ENCODE peak calls at places on chromosomes 5 and 9, in nine cellular contexts. K is AG10803; F is activated CD8-positive, alpha-beta memory T cell treated with anti-CD3 and anti-CD28 coated beads, Interleukin-2, amount 50 U/mL, for 48 hours; C is osteocyte; E is activated CD4-positive, alpha-beta memory T cell treated with anti-CD3 and anti-CD28 coated beads, Interleukin-2, amount 10 ng/mL, durations not matched to agents 7 days and 5 days; V is HTR-8/SVneo; T is caudate nucleus; Z is SK-MEL-5; X is GM12865. R is an unnamed sample.

GRCh38 chr9:88653926-88654325 is 118.9 kb downstream of the NXNL2 start:
- DNase-seq in K (peak; percentile 75), F (no peak), C (no peak), E (no peak), V (no peak), T (no peak), Z (no peak), X (no peak), R (no peak)

GRCh38 chr9:128107260-128107970 is 20.1 kb downstream of the PTGES2 start:
- DNase-seq in K (no peak), F (no peak), C (no peak), E (no peak), V (no peak), T (no peak), Z (no peak), X (no peak), R (no peak)

GRCh38 chr5:107615173-107615856 is 55.4 kb downstream of the EFNA5 start:
- DNase-seq in K (no peak), F (no peak), C (no peak), E (no peak), V (no peak), T (no peak), Z (no peak), X (no peak), R (no peak)

GRCh38 chr5:40052812-40053211 is 626.9 kb upstream of the PTGER4 start:
- DNase-seq in K (no peak), F (no peak), C (no peak), E (no peak), V (no peak), T (no peak), Z (no peak), X (no peak), R (no peak)

GRCh38 chr9:137116728-137117127 is 2.2 kb upstream of the DPP7 start:
- DNase-seq in K (no peak), F (no peak), C (no peak), E (no peak), V (no peak), T (peak; percentile 41), Z (no peak), X (no peak), R (no peak)

GRCh38 chr5:142735323-142736246 is 34.6 kb upstream of the ARHGAP26 start:
- DNase-seq in K (no peak), F (no peak), C (no peak), E (no peak), V (no peak), T (no peak), Z (no peak), X (no peak), R (no peak)

GRCh38 chr9:68546596-68547390 is 6.1 kb upstream of the TMEM252 start:
- DNase-seq in K (no peak), F (no peak), C (no peak), E (peak; percentile 18), V (no peak), T (no peak), Z (no peak), X (peak; percentile 92), R (no peak)

GRCh38 chr9:18479405-18479804 is 5.5 kb downstream of the ADAMTSL1 start:
- DNase-seq in K (no peak), F (no peak), C (no peak), E (no peak), V (no peak), T (no peak), Z (no peak), X (no peak), R (no peak)

GRCh38 chr9:77010527-77010926 is 8.9 kb upstream of the FOXB2 start:
- DNase-seq in K (no peak), F (no peak), C (peak; percentile 38), E (no peak), V (no peak), T (no peak), Z (no peak), X (no peak), R (no peak)

GRCh38 chr9:109409998-109410397 is 88.1 kb downstream of the PTPN3 start:
- DNase-seq in K (no peak), F (peak; percentile 62), C (no peak), E (no peak), V (no peak), T (no peak), Z (no peak), X (no peak), R (peak; percentile 4)

GRCh38 chr5:123916331-123917121 is 404.5 kb downstream of the CSNK1G3 start:
- DNase-seq in K (peak; percentile 95), F (no peak), C (no peak), E (no peak), V (peak; percentile 47), T (no peak), Z (peak; percentile 3), X (no peak), R (peak; percentile 47)

GRCh38 chr5:108381955-108382783 is at the start of gene FBXL17:
- DNase-seq in K (peak; percentile 92), F (peak; percentile 92), C (peak; percentile 94), E (peak; percentile 94), V (peak; percentile 89), T (peak; percentile 91), Z (peak; percentile 95), X (peak; percentile 98), R (peak; percentile 91)

GRCh38 chr5:96043471-96043870 is 81.8 kb upstream of the ELL2 start:
- DNase-seq in K (no peak), F (no peak), C (no peak), E (no peak), V (no peak), T (no peak), Z (no peak), X (no peak), R (no peak)

GRCh38 chr9:81848472-81848871 is 79.8 kb upstream of the SPATA31D4 start:
- DNase-seq in K (peak; percentile 43), F (no peak), C (no peak), E (no peak), V (no peak), T (no peak), Z (peak; percentile 69), X (no peak), R (peak; percentile 39)

GRCh38 chr9:124886461-124886860 is 24.5 kb downstream of the ARPC5L start:
- DNase-seq in K (no peak), F (no peak), C (no peak), E (no peak), V (no peak), T (no peak), Z (no peak), X (no peak), R (no peak)

GRCh38 chr5:142491260-142491659 is 166.4 kb upstream of the SPRY4 start:
- DNase-seq in K (no peak), F (no peak), C (no peak), E (no peak), V (no peak), T (peak; percentile 15), Z (peak; percentile 97), X (no peak), R (no peak)

GRCh38 chr5:127367029-127367428 is 76.4 kb downstream of the MEGF10 start:
- DNase-seq in K (no peak), F (no peak), C (no peak), E (no peak), V (no peak), T (no peak), Z (no peak), X (no peak), R (no peak)

GRCh38 chr9:83238871-83239624 is 176.1 kb upstream of the RASEF start:
- DNase-seq in K (peak; percentile 17), F (no peak), C (no peak), E (no peak), V (no peak), T (no peak), Z (peak; percentile 96), X (no peak), R (no peak)

GRCh38 chr5:148911386-148911785 is 85.0 kb downstream of the ADRB2 start:
- DNase-seq in K (no peak), F (no peak), C (no peak), E (no peak), V (no peak), T (no peak), Z (no peak), X (no peak), R (no peak)

GRCh38 chr9:16069671-16070586 is 517.1 kb downstream of the CCDC171 start:
- DNase-seq in K (peak; percentile 24), F (no peak), C (no peak), E (no peak), V (no peak), T (no peak), Z (no peak), X (no peak), R (no peak)

GRCh38 chr9:28883209-28883608 is 1309.9 kb upstream of the C9orf72 start:
- DNase-seq in K (no peak), F (no peak), C (no peak), E (no peak), V (no peak), T (no peak), Z (no peak), X (no peak), R (no peak)

GRCh38 chr5:181246276-181247050 is 2.8 kb upstream of the RACK1 start:
- DNase-seq in K (peak; percentile 88), F (peak; percentile 91), C (peak; percentile 96), E (peak; percentile 85), V (peak; percentile 80), T (no peak), Z (peak; percentile 81), X (peak; percentile 89), R (peak; percentile 81)

GRCh38 chr5:143886621-143887301 is 74.8 kb downstream of the HMHB1 start:
- DNase-seq in K (peak; percentile 72), F (no peak), C (no peak), E (no peak), V (no peak), T (peak; percentile 16), Z (no peak), X (no peak), R (no peak)

GRCh38 chr9:137286980-137287383 is 9.5 kb downstream of the TOR4A start:
- DNase-seq in K (peak; percentile 37), F (no peak), C (no peak), E (peak; percentile 50), V (peak; percentile 72), T (no peak), Z (peak; percentile 92), X (peak; percentile 67), R (peak; percentile 60)

GRCh38 chr9:5909999-5910398 is 19.3 kb downstream of the MLANA start:
- DNase-seq in K (peak; percentile 6), F (no peak), C (no peak), E (no peak), V (no peak), T (no peak), Z (no peak), X (no peak), R (no peak)

GRCh38 chr9:133604214-133604613 is 5.0 kb downstream of the FAM163B start:
- DNase-seq in K (no peak), F (no peak), C (no peak), E (no peak), V (no peak), T (no peak), Z (no peak), X (peak; percentile 4), R (no peak)

GRCh38 chr5:93596310-93596675 is 13.3 kb downstream of the NR2F1 start:
- DNase-seq in K (no peak), F (no peak), C (no peak), E (no peak), V (no peak), T (no peak), Z (no peak), X (no peak), R (no peak)

GRCh38 chr9:133334161-133334560 is 1.8 kb downstream of the SURF6 start:
- DNase-seq in K (no peak), F (peak; percentile 46), C (no peak), E (no peak), V (no peak), T (no peak), Z (no peak), X (no peak), R (no peak)

GRCh38 chr9:6567140-6567591 is 78.4 kb downstream of the GLDC start:
- DNase-seq in K (peak; percentile 88), F (no peak), C (no peak), E (peak; percentile 63), V (peak; percentile 35), T (peak; percentile 58), Z (peak; percentile 50), X (no peak), R (peak; percentile 79)

GRCh38 chr9:112063151-112063550 is 111.9 kb downstream of the SUSD1 start:
- DNase-seq in K (peak; percentile 92), F (no peak), C (no peak), E (no peak), V (no peak), T (no peak), Z (no peak), X (no peak), R (no peak)

GRCh38 chr5:93819666-93820065 is 78.3 kb upstream of the POU5F2 start:
- DNase-seq in K (no peak), F (no peak), C (no peak), E (no peak), V (no peak), T (no peak), Z (no peak), X (no peak), R (no peak)